ENCODE peak calls at places on chromosomes 7 and 10, in four cellular contexts. E is K562, Z is A549, Y is HepG2. A is an unnamed sample.

GRCh38 chr10:49207936-49208482 is 19.8 kb upstream of the TMEM273 start:
- DNase-seq in E (no peak), Z (no peak), Y (no peak), A (no peak)

GRCh38 chr7:101964680-101965079 is 147.3 kb downstream of the CUX1 start:
- DNase-seq in E (no peak), Z (no peak), Y (no peak), A (no peak)

GRCh38 chr10:34127676-34128075 is 687.4 kb downstream of the PARD3 start:
- DNase-seq in E (no peak), Z (no peak), Y (no peak), A (no peak)

GRCh38 chr10:63425512-63425911 is 40.3 kb downstream of the JMJD1C start:
- DNase-seq in E (no peak), Z (no peak), Y (no peak), A (no peak)

GRCh38 chr7:121079425-121080169 is 91.1 kb downstream of the CPED1 start:
- DNase-seq in E (no peak), Z (no peak), Y (peak; percentile 32), A (no peak)

GRCh38 chr10:79586933-79587332 is 23.8 kb upstream of the SFTPA1 start:
- DNase-seq in E (no peak), Z (no peak), Y (no peak), A (no peak)

GRCh38 chr7:94360926-94361325 is 33.8 kb upstream of the COL1A2 start:
- DNase-seq in E (no peak), Z (no peak), Y (no peak), A (no peak)

GRCh38 chr10:119509909-119510451 is 32.5 kb downstream of the RGS10 start:
- DNase-seq in E (no peak), Z (no peak), Y (no peak), A (no peak)

GRCh38 chr10:74683621-74684114 is 142.7 kb upstream of the KAT6B start:
- DNase-seq in E (no peak), Z (no peak), Y (peak; percentile 9), A (no peak)

GRCh38 chr10:110527731-110528171 is 30.0 kb downstream of the DUSP5 start:
- DNase-seq in E (no peak), Z (no peak), Y (peak; percentile 60), A (no peak)

GRCh38 chr7:115229401-115230083 is 307.6 kb downstream of the MDFIC start:
- DNase-seq in E (no peak), Z (no peak), Y (peak; percentile 1), A (no peak)

GRCh38 chr7:2701832-2702593 is 14.0 kb downstream of the AMZ1 start:
- DNase-seq in E (no peak), Z (no peak), Y (no peak), A (no peak)

GRCh38 chr7:17123020-17123419 is 175.4 kb upstream of the AHR start:
- DNase-seq in E (no peak), Z (no peak), Y (no peak), A (no peak)

GRCh38 chr10:44759122-44759521 is 152.0 kb upstream of the TMEM72 start:
- DNase-seq in E (no peak), Z (no peak), Y (no peak), A (no peak)
- TF ChIP-seq USF2 in E (no peak), Z (no peak), Y (no peak), A (no peak)

GRCh38 chr10:21526952-21527633 is 1.6 kb upstream of the SKIDA1 start:
- DNase-seq in E (peak; percentile 65), Z (no peak), Y (peak; percentile 70), A (peak; percentile 78)
- TF ChIP-seq NR3C1 in E (no peak), Z (no peak), Y (no peak), A (peak; percentile 73)

GRCh38 chr7:135901585-135902540 is 75.3 kb downstream of the MTPN start:
- DNase-seq in E (no peak), Z (no peak), Y (no peak), A (no peak)

GRCh38 chr7:135910393-135911036 is 66.6 kb downstream of the MTPN start:
- DNase-seq in E (no peak), Z (no peak), Y (no peak), A (no peak)

GRCh38 chr7:135904282-135904681 is 72.9 kb downstream of the MTPN start:
- DNase-seq in E (no peak), Z (no peak), Y (no peak), A (no peak)

GRCh38 chr7:135905355-135905754 is 71.8 kb downstream of the MTPN start:
- DNase-seq in E (no peak), Z (no peak), Y (no peak), A (no peak)

GRCh38 chr7:135905858-135906257 is 71.3 kb downstream of the MTPN start:
- DNase-seq in E (no peak), Z (no peak), Y (no peak), A (no peak)
- TF ChIP-seq USF2 in E (no peak), Z (no peak), Y (no peak), A (no peak)

DNA sequence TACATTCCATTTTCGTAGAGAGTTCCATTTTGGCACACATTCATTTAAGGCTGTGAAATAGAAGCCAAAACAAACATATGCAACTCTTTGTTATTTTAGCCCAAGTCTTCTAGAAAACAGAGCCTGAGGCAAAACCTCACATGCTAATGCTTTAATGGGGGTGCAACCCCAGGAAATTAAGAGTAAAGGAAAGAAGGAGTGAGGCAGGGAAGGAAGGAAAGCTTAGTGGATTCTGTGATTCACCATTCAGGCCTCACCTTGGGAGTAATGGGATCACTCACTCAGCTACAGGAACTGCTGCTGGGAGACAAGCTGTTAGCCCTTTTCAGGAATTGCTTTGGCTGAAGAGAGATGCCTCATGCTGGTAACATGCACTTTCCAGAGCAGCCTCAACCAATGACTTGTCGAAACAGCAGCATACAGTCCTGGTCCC is 73.0 kb upstream of the CTTNBP2 start:
- DNase-seq in E (no peak), Z (no peak), Y (no peak), A (no peak)
- TF ChIP-seq NR3C1 in E (no peak), Z (no peak), Y (no peak), A (no peak)

DNA sequence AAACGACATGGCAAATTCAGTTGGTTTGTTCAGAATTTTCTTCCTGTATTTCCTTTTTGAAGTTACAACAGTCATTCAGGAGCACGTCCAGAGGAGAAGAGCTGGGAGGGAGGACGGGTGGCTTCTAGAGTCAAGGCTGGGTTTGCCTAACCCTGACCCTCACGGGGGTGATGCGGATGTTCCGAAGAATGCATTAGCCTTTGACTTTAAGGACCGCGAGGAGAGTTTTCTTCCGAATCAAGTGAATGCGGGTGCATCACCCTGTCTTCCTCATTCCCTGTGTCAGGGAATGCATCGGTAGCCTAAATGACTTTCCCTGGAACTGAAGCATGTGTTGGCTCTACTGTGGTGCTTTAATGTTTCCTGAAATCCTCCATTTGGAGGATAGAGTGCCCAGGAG is 396.6 kb upstream of the GALNT17 start:
- DNase-seq in E (no peak), Z (no peak), Y (no peak), A (no peak)
- TF ChIP-seq USF2 in E (no peak), Z (no peak), Y (no peak), A (no peak)